ENCODE peak calls at places on chromosomes 11 and 22, in six cellular contexts. F is stimulated activated CD4-positive, alpha-beta T cell treated with anti-CD3 and anti-CD28 coated beads, Interleukin-1b, Interleukin-23, amount 100 ng/mL, for 24 hours; M is renal cortical epithelial cell; W is fibroblast of gingiva; O is SW 1271; P is thyroid gland. K is an unnamed sample.

GRCh38 chr22:39917776-39918493 is 17.1 kb downstream of the GRAP2 start:
- DNase-seq in F (no peak), M (no peak), W (no peak), O (no peak), P (peak; percentile 25), K (no peak)

GRCh38 chr11:93958991-93959390 is 62.2 kb upstream of the HEPHL1 start:
- DNase-seq in F (no peak), M (no peak), W (no peak), O (no peak), P (no peak), K (no peak)

GRCh38 chr11:70628881-70629844 is 230.8 kb downstream of the CTTN start:
- DNase-seq in F (no peak), M (no peak), W (no peak), O (no peak), P (peak; percentile 48), K (no peak)

GRCh38 chr11:71223671-71224660 is 28.4 kb downstream of the SHANK2 start:
- DNase-seq in F (no peak), M (no peak), W (no peak), O (no peak), P (peak; percentile 77), K (no peak)

GRCh38 chr11:60363542-60364525 is 14.5 kb upstream of the MS4A7 start:
- DNase-seq in F (peak; percentile 56), M (peak; percentile 44), W (peak; percentile 23), O (peak; percentile 42), P (peak; percentile 34), K (peak; percentile 37)

GRCh38 chr22:41285441-41285819 is 557 bp downstream of the RANGAP1 start:
- DNase-seq in F (peak; percentile 70), M (peak; percentile 75), W (peak; percentile 82), O (peak; percentile 47), P (peak; percentile 31), K (peak; percentile 84)

GRCh38 chr11:131683131-131683530 is 312.7 kb downstream of the NTM start:
- DNase-seq in F (no peak), M (no peak), W (no peak), O (no peak), P (no peak), K (no peak)

GRCh38 chr11:134489728-134490127 is 77.7 kb upstream of the B3GAT1 start:
- DNase-seq in F (no peak), M (no peak), W (no peak), O (no peak), P (no peak), K (no peak)

GRCh38 chr22:17990942-17991341 is 33.4 kb downstream of the MICAL3 start:
- DNase-seq in F (no peak), M (no peak), W (no peak), O (no peak), P (peak; percentile 31), K (no peak)

GRCh38 chr22:26851125-26851524 is 193.7 kb downstream of the MIAT start:
- DNase-seq in F (no peak), M (no peak), W (no peak), O (no peak), P (no peak), K (no peak)

GRCh38 chr11:19711911-19712280 is 741 bp upstream of the NAV2 start:
- DNase-seq in F (no peak), M (peak; percentile 14), W (no peak), O (no peak), P (peak; percentile 62), K (no peak)

GRCh38 chr11:128848815-128849455 is 18.2 kb downstream of the KCNJ1 start:
- DNase-seq in F (peak; percentile 40), M (no peak), W (no peak), O (peak; percentile 31), P (no peak), K (no peak)

GRCh38 chr11:44147751-44148150 is 52.3 kb downstream of the EXT2 start:
- DNase-seq in F (no peak), M (no peak), W (no peak), O (no peak), P (no peak), K (no peak)

GRCh38 chr11:120209750-120210650 is 832 bp upstream of the OAF start:
- DNase-seq in F (no peak), M (no peak), W (no peak), O (no peak), P (no peak), K (no peak)

GRCh38 chr22:24420977-24421343 is 6.4 kb upstream of the ADORA2A start:
- DNase-seq in F (no peak), M (no peak), W (no peak), O (no peak), P (no peak), K (no peak)

GRCh38 chr11:95341246-95341645 is 110.2 kb upstream of the SESN3 start:
- DNase-seq in F (no peak), M (no peak), W (no peak), O (no peak), P (no peak), K (no peak)

GRCh38 chr11:32204751-32205150 is 113.9 kb downstream of the RCN1 start:
- DNase-seq in F (no peak), M (no peak), W (no peak), O (no peak), P (no peak), K (no peak)